ENCODE peak calls at places on chromosome 18, in six cellular contexts. One of them, this sample, is unnamed.

GRCh38 chr18:21167641-21168372 is 56.2 kb upstream of the ROCK1 start:
- DNase-seq in psoas muscle: no peak
- DNase-seq in fibroblast of lung: no peak
- DNase-seq in AG04450: no peak
- DNase-seq in cardiac muscle cell: no peak
- DNase-seq in IMR-90: no peak
- DNase-seq in this sample: no peak

GRCh38 chr18:76462326-76462694 is 32.7 kb downstream of the ZNF516 start:
- DNase-seq in psoas muscle: no peak
- DNase-seq in cardiac muscle cell: no peak
- DNase-seq in AG04450: no peak
- DNase-seq in IMR-90: no peak
- DNase-seq in fibroblast of lung: no peak
- DNase-seq in this sample: peak; percentile 7

GRCh38 chr18:41323044-41323443 is 632.0 kb upstream of the PIK3C3 start:
- DNase-seq in cardiac muscle cell: no peak
- DNase-seq in AG04450: no peak
- DNase-seq in psoas muscle: no peak
- DNase-seq in fibroblast of lung: peak; percentile 39
- DNase-seq in IMR-90: peak; percentile 54
- DNase-seq in this sample: no peak

GRCh38 chr18:66966171-66966570 is 362.3 kb upstream of the CDH19 start:
- DNase-seq in AG04450: no peak
- DNase-seq in cardiac muscle cell: no peak
- DNase-seq in psoas muscle: no peak
- DNase-seq in fibroblast of lung: no peak
- DNase-seq in IMR-90: no peak
- DNase-seq in this sample: no peak

GRCh38 chr18:3447035-3447894 is 2.7 kb upstream of the TGIF1 start:
- DNase-seq in AG04450: no peak
- DNase-seq in fibroblast of lung: peak; percentile 79
- DNase-seq in cardiac muscle cell: no peak
- DNase-seq in psoas muscle: peak; percentile 30
- DNase-seq in IMR-90: peak; percentile 62
- DNase-seq in this sample: peak; percentile 18

GRCh38 chr18:11488175-11488574 is 121.2 kb upstream of the SLC35G4 start:
- DNase-seq in fibroblast of lung: peak; percentile 19
- DNase-seq in IMR-90: peak; percentile 41
- DNase-seq in psoas muscle: no peak
- DNase-seq in AG04450: no peak
- DNase-seq in cardiac muscle cell: no peak
- DNase-seq in this sample: no peak

GRCh38 chr18:60943297-60943696 is 389.9 kb upstream of the CDH20 start:
- DNase-seq in IMR-90: no peak
- DNase-seq in AG04450: no peak
- DNase-seq in psoas muscle: no peak
- DNase-seq in fibroblast of lung: no peak
- DNase-seq in cardiac muscle cell: no peak
- DNase-seq in this sample: no peak

GRCh38 chr18:46293699-46294300 is 189.6 kb downstream of the HAUS1 start:
- DNase-seq in cardiac muscle cell: peak; percentile 48
- DNase-seq in fibroblast of lung: peak; percentile 17
- DNase-seq in psoas muscle: no peak
- DNase-seq in AG04450: no peak
- DNase-seq in IMR-90: peak; percentile 8
- DNase-seq in this sample: no peak

GRCh38 chr18:50793641-50794565 is 25.9 kb downstream of the MRO start:
- DNase-seq in cardiac muscle cell: no peak
- DNase-seq in psoas muscle: no peak
- DNase-seq in AG04450: no peak
- DNase-seq in IMR-90: no peak
- DNase-seq in fibroblast of lung: no peak
- DNase-seq in this sample: no peak

GRCh38 chr18:2223859-2224258 is 347.4 kb downstream of the METTL4 start:
- DNase-seq in cardiac muscle cell: peak; percentile 21
- DNase-seq in IMR-90: peak; percentile 6
- DNase-seq in AG04450: no peak
- DNase-seq in fibroblast of lung: peak; percentile 22
- DNase-seq in psoas muscle: no peak
- DNase-seq in this sample: no peak

GRCh38 chr18:48927286-48928080 is 23.3 kb downstream of the SMAD7 start:
- DNase-seq in IMR-90: no peak
- DNase-seq in cardiac muscle cell: no peak
- DNase-seq in fibroblast of lung: no peak
- DNase-seq in AG04450: no peak
- DNase-seq in psoas muscle: no peak
- DNase-seq in this sample: no peak

GRCh38 chr18:41972067-41973000 is 17.3 kb downstream of the PIK3C3 start:
- DNase-seq in fibroblast of lung: peak; percentile 28
- DNase-seq in IMR-90: no peak
- DNase-seq in psoas muscle: no peak
- DNase-seq in AG04450: no peak
- DNase-seq in cardiac muscle cell: no peak
- DNase-seq in this sample: no peak

GRCh38 chr18:57644540-57644939 is 22.9 kb upstream of the NARS1 start:
- DNase-seq in AG04450: no peak
- DNase-seq in cardiac muscle cell: no peak
- DNase-seq in fibroblast of lung: peak; percentile 61
- DNase-seq in psoas muscle: no peak
- DNase-seq in IMR-90: peak; percentile 17
- DNase-seq in this sample: no peak

GRCh38 chr18:75428490-75428889 is 987 bp upstream of the SMIM21 start:
- DNase-seq in cardiac muscle cell: no peak
- DNase-seq in psoas muscle: no peak
- DNase-seq in IMR-90: no peak
- DNase-seq in AG04450: no peak
- DNase-seq in fibroblast of lung: no peak
- DNase-seq in this sample: no peak

GRCh38 chr18:31512203-31512764 is 14.3 kb downstream of the DSG2 start:
- DNase-seq in IMR-90: peak; percentile 71
- DNase-seq in fibroblast of lung: peak; percentile 48
- DNase-seq in psoas muscle: no peak
- DNase-seq in cardiac muscle cell: no peak
- DNase-seq in AG04450: no peak
- DNase-seq in this sample: no peak

GRCh38 chr18:58431215-58431614 is 197.7 kb downstream of the ALPK2 start:
- DNase-seq in IMR-90: no peak
- DNase-seq in AG04450: no peak
- DNase-seq in fibroblast of lung: no peak
- DNase-seq in psoas muscle: no peak
- DNase-seq in cardiac muscle cell: no peak
- DNase-seq in this sample: no peak

GRCh38 chr18:45916302-45916701 is 50.8 kb downstream of the EPG5 start:
- DNase-seq in fibroblast of lung: no peak
- DNase-seq in psoas muscle: no peak
- DNase-seq in AG04450: no peak
- DNase-seq in IMR-90: no peak
- DNase-seq in cardiac muscle cell: no peak
- DNase-seq in this sample: no peak

GRCh38 chr18:75070625-75071483 is 138.1 kb downstream of the PTGR3 start:
- DNase-seq in psoas muscle: no peak
- DNase-seq in cardiac muscle cell: no peak
- DNase-seq in IMR-90: peak; percentile 90
- DNase-seq in fibroblast of lung: peak; percentile 54
- DNase-seq in AG04450: peak; percentile 49
- DNase-seq in this sample: peak; percentile 76

GRCh38 chr18:46793565-46793964 is 36.7 kb upstream of the ST8SIA5 start:
- DNase-seq in IMR-90: no peak
- DNase-seq in psoas muscle: no peak
- DNase-seq in cardiac muscle cell: peak; percentile 9
- DNase-seq in fibroblast of lung: no peak
- DNase-seq in AG04450: no peak
- DNase-seq in this sample: no peak

GRCh38 chr18:11136241-11136640 is 13.1 kb downstream of the PIEZO2 start:
- DNase-seq in cardiac muscle cell: no peak
- DNase-seq in psoas muscle: no peak
- DNase-seq in AG04450: no peak
- DNase-seq in fibroblast of lung: peak; percentile 47
- DNase-seq in IMR-90: peak; percentile 69
- DNase-seq in this sample: no peak

GRCh38 chr18:62524443-62525200 is 1.8 kb downstream of the ZCCHC2 start:
- DNase-seq in cardiac muscle cell: peak; percentile 74
- DNase-seq in AG04450: no peak
- DNase-seq in psoas muscle: peak; percentile 60
- DNase-seq in IMR-90: peak; percentile 45
- DNase-seq in fibroblast of lung: peak; percentile 44
- DNase-seq in this sample: peak; percentile 74

GRCh38 chr18:50286391-50287027 is 983 bp downstream of the CXXC1 start:
- DNase-seq in fibroblast of lung: no peak
- DNase-seq in psoas muscle: no peak
- DNase-seq in IMR-90: peak; percentile 29
- DNase-seq in cardiac muscle cell: no peak
- DNase-seq in AG04450: no peak
- DNase-seq in this sample: no peak

GRCh38 chr18:55054591-55054990 is 95.3 kb upstream of the CCDC68 start:
- DNase-seq in AG04450: no peak
- DNase-seq in fibroblast of lung: peak; percentile 11
- DNase-seq in psoas muscle: no peak
- DNase-seq in IMR-90: no peak
- DNase-seq in cardiac muscle cell: no peak
- DNase-seq in this sample: no peak

GRCh38 chr18:14914771-14915170 is 166.8 kb downstream of the ANKRD30B start:
- DNase-seq in IMR-90: no peak
- DNase-seq in AG04450: no peak
- DNase-seq in psoas muscle: no peak
- DNase-seq in cardiac muscle cell: no peak
- DNase-seq in fibroblast of lung: no peak
- DNase-seq in this sample: peak; percentile 0

GRCh38 chr18:12283666-12284065 is 24.4 kb upstream of the TUBB6 start:
- DNase-seq in fibroblast of lung: no peak
- DNase-seq in AG04450: no peak
- DNase-seq in IMR-90: no peak
- DNase-seq in cardiac muscle cell: no peak
- DNase-seq in psoas muscle: no peak
- DNase-seq in this sample: no peak

DNA sequence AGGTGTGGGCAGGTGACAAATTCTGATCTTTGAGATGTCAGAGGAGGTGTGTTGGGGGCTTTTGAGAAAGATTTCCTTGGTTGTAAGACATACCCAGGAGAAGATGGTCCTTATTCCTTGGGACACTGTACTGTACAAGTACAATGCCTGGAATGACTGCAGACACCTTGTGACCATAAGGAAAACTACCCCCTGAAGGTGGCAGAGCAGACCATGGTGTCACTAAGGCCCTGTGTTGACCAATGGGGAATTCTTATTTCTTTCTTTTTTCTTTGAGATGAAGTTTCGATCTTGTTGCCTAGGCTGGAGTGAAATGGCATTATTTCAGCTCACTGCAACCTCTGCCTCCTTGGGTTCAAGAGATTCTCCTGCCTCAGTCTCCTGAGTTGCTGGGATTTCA is 4.4 kb upstream of the ANKRD29 start:
- DNase-seq in AG04450: no peak
- DNase-seq in psoas muscle: no peak
- DNase-seq in fibroblast of lung: no peak
- DNase-seq in IMR-90: no peak
- DNase-seq in cardiac muscle cell: no peak
- DNase-seq in this sample: no peak
- TF ChIP-seq CTCF in AG04450: no peak
- TF ChIP-seq CTCF in psoas muscle: no peak
- TF ChIP-seq CTCF in fibroblast of lung: no peak
- TF ChIP-seq CTCF in IMR-90: no peak
- TF ChIP-seq CTCF in cardiac muscle cell: no peak
- TF ChIP-seq CTCF in this sample: no peak

DNA sequence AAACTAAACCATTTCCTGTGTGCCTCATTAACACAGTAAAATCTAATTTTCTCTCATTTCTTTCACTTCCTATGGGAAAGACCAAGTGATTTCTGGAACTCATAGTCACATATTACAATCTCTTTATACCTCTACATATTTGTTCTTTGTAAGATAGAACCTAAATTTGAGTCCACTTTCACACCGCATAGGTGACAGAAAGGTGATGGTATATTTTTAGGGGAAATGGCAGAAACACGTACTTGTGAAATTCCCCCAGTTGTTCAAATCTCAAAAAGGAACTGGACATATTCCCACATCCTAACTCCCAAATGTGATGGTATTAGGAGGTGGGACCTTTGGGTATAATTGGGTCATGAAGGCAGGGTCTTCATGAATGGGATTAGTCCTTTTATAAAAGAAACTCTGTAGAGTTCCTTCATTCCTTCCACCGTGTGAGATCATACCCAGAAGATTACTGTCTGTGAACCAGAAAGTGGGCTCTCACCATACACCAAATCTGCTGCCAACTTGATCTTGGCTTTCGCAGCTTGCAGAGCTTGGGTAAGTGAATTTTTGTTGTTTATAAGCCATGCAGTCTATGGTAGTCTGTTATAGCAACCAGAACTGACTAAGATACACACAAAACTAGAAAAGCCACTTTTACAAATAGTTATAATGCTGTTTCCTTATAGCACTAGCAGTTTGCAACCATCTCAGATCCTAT is 542.1 kb downstream of the DSC3 start:
- DNase-seq in AG04450: no peak
- DNase-seq in cardiac muscle cell: no peak
- DNase-seq in fibroblast of lung: no peak
- DNase-seq in psoas muscle: no peak
- DNase-seq in IMR-90: no peak
- DNase-seq in this sample: no peak
- TF ChIP-seq CTCF in AG04450: no peak
- TF ChIP-seq CTCF in cardiac muscle cell: no peak
- TF ChIP-seq CTCF in fibroblast of lung: no peak
- TF ChIP-seq CTCF in psoas muscle: no peak
- TF ChIP-seq CTCF in IMR-90: no peak
- TF ChIP-seq CTCF in this sample: no peak

DNA sequence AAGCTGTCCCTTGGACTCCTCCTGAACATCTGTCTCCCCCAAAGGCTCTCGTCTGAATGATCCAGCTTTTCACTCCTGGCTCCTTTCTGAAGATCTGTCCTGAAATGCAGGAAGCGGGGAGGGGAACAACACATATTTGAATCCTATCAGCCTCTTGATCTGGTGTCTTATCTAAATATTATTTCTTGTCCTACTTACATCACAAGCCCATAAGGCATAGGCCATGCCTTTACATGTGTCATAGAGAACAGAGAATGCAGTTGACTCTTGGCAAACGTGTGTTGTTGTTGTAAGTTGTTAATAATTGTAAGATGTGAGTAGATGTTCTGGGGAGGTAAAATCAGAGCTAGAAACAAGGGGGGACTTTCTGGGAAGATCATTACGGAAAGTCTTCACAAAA is 57.4 kb downstream of the GATA6 start:
- DNase-seq in AG04450: no peak
- DNase-seq in fibroblast of lung: no peak
- DNase-seq in cardiac muscle cell: no peak
- DNase-seq in IMR-90: peak; percentile 56
- DNase-seq in psoas muscle: no peak
- DNase-seq in this sample: no peak
- TF ChIP-seq CTCF in AG04450: no peak
- TF ChIP-seq CTCF in fibroblast of lung: no peak
- TF ChIP-seq CTCF in cardiac muscle cell: no peak
- TF ChIP-seq CTCF in IMR-90: no peak
- TF ChIP-seq CTCF in psoas muscle: no peak
- TF ChIP-seq CTCF in this sample: no peak

GRCh38 chr18:13811993-13812392 is 12.0 kb upstream of the MC5R start:
- DNase-seq in IMR-90: no peak
- DNase-seq in psoas muscle: no peak
- DNase-seq in AG04450: no peak
- DNase-seq in fibroblast of lung: no peak
- DNase-seq in cardiac muscle cell: no peak
- DNase-seq in this sample: no peak
- TF ChIP-seq CTCF in IMR-90: peak; percentile 11
- TF ChIP-seq CTCF in psoas muscle: no peak
- TF ChIP-seq CTCF in AG04450: peak; percentile 18
- TF ChIP-seq CTCF in fibroblast of lung: no peak
- TF ChIP-seq CTCF in cardiac muscle cell: no peak
- TF ChIP-seq CTCF in this sample: no peak

This sample was measured in GM20000.